ENCODE peak calls at places on chromosome 9, in four cellular contexts. O, L, W and D are unnamed samples.

GRCh38 chr9:126862461-126862830 is 2.0 kb downstream of the ZBTB34 start:
- DNase-seq in O (no peak), L (no peak), W (no peak), D (no peak)

GRCh38 chr9:136808781-136809158 is 1.0 kb downstream of the RABL6 start:
- DNase-seq in O (no peak), L (no peak), W (no peak), D (no peak)

GRCh38 chr9:107208121-107208520 is 75.0 kb upstream of the RAD23B start:
- DNase-seq in O (no peak), L (no peak), W (no peak), D (no peak)

GRCh38 chr9:119802621-119803020 is 433.4 kb upstream of the BRINP1 start:
- DNase-seq in O (peak), L (no peak), W (peak), D (no peak)

GRCh38 chr9:135282001-135282731 is 194.7 kb downstream of the OLFM1 start:
- DNase-seq in O (peak), L (no peak), W (peak), D (no peak)

GRCh38 chr9:132079391-132080071 is at the start of gene MED27:
- DNase-seq in O (peak), L (peak), W (peak), D (peak)

GRCh38 chr9:87500894-87501656 is 3.4 kb downstream of the DAPK1 start:
- DNase-seq in O (no peak), L (no peak), W (no peak), D (no peak)

GRCh38 chr9:73135394-73135793 is 16.3 kb upstream of the ANXA1 start:
- DNase-seq in O (no peak), L (no peak), W (no peak), D (no peak)

GRCh38 chr9:692636-693459 is 148.6 kb upstream of the DMRT1 start:
- DNase-seq in O (no peak), L (no peak), W (peak), D (no peak)

GRCh38 chr9:24413651-24414050 is 132.0 kb downstream of the IZUMO3 start:
- DNase-seq in O (no peak), L (no peak), W (no peak), D (no peak)

GRCh38 chr9:93017621-93018020 is 40.9 kb upstream of the SUSD3 start:
- DNase-seq in O (no peak), L (no peak), W (no peak), D (no peak)